ENCODE peak calls at places on chromosomes 13 and 19, in five cellular contexts. One of them, this sample, is unnamed. For H3K9me3 and H3K4me1, the result is how much of the 10 kb centered on the place peaks cover.

GRCh38 chr19:55341191-55342043 is 1.7 kb downstream of the KMT5C start:
- DNase-seq in psoas muscle: peak
- DNase-seq in endodermal cell: peak
- DNase-seq in breast epithelium: peak
- DNase-seq in PC-9: peak
- DNase-seq in this sample: peak

GRCh38 chr19:28184997-28185396 is 1028.0 kb downstream of the UQCRFS1 start:
- DNase-seq in psoas muscle: no peak
- DNase-seq in endodermal cell: no peak
- DNase-seq in breast epithelium: no peak
- DNase-seq in PC-9: no peak
- DNase-seq in this sample: no peak

GRCh38 chr19:38657633-38658222 is 10.3 kb downstream of the ACTN4 start:
- DNase-seq in psoas muscle: no peak
- DNase-seq in endodermal cell: no peak
- DNase-seq in breast epithelium: no peak
- DNase-seq in PC-9: peak
- DNase-seq in this sample: peak

GRCh38 chr13:32415019-32415418 is 12.9 kb downstream of the N4BP2L1 start:
- DNase-seq in psoas muscle: no peak
- DNase-seq in endodermal cell: peak
- DNase-seq in breast epithelium: no peak
- DNase-seq in PC-9: no peak
- DNase-seq in this sample: no peak

GRCh38 chr13:26529441-26529840 is 28.0 kb upstream of the WASF3 start:
- DNase-seq in psoas muscle: no peak
- DNase-seq in endodermal cell: peak
- DNase-seq in breast epithelium: no peak
- DNase-seq in PC-9: peak
- DNase-seq in this sample: peak

GRCh38 chr19:35451278-35452096 is 3.4 kb downstream of the FFAR2 start:
- DNase-seq in psoas muscle: no peak
- DNase-seq in endodermal cell: no peak
- DNase-seq in breast epithelium: no peak
- DNase-seq in PC-9: no peak
- DNase-seq in this sample: no peak

GRCh38 chr13:43934273-43934672 is 54.6 kb downstream of the LACC1 start:
- DNase-seq in psoas muscle: no peak
- DNase-seq in endodermal cell: no peak
- DNase-seq in breast epithelium: no peak
- DNase-seq in PC-9: no peak
- DNase-seq in this sample: no peak

GRCh38 chr13:78241278-78241919 is 322.8 kb upstream of the EDNRB start:
- DNase-seq in psoas muscle: no peak
- DNase-seq in endodermal cell: peak
- DNase-seq in breast epithelium: no peak
- DNase-seq in PC-9: no peak
- DNase-seq in this sample: peak

GRCh38 chr13:40205771-40206240 is 460.6 kb downstream of the FOXO1 start:
- DNase-seq in psoas muscle: no peak
- DNase-seq in endodermal cell: no peak
- DNase-seq in breast epithelium: peak
- DNase-seq in PC-9: no peak
- DNase-seq in this sample: no peak

GRCh38 chr19:41844601-41845000 is at the start of gene LYPD4:
- DNase-seq in psoas muscle: no peak
- DNase-seq in endodermal cell: peak
- DNase-seq in breast epithelium: no peak
- DNase-seq in PC-9: no peak
- DNase-seq in this sample: no peak

GRCh38 chr19:35643255-35644205 is 2.0 kb downstream of the ETV2 start:
- DNase-seq in psoas muscle: peak
- DNase-seq in endodermal cell: peak
- DNase-seq in breast epithelium: peak
- DNase-seq in PC-9: peak
- DNase-seq in this sample: peak

GRCh38 chr13:33838567-33839131 is 20.7 kb downstream of the RFC3 start:
- DNase-seq in psoas muscle: no peak
- DNase-seq in endodermal cell: no peak
- DNase-seq in breast epithelium: no peak
- DNase-seq in PC-9: no peak
- DNase-seq in this sample: no peak

GRCh38 chr13:111203742-111204386 is 88.8 kb downstream of the ARHGEF7 start:
- DNase-seq in psoas muscle: no peak
- DNase-seq in endodermal cell: no peak
- DNase-seq in breast epithelium: no peak
- DNase-seq in PC-9: no peak
- DNase-seq in this sample: no peak

GRCh38 chr13:111201304-111201940 is 86.3 kb downstream of the ARHGEF7 start:
- DNase-seq in psoas muscle: no peak
- DNase-seq in endodermal cell: no peak
- DNase-seq in breast epithelium: no peak
- DNase-seq in PC-9: no peak
- DNase-seq in this sample: no peak

GRCh38 chr13:111204438-111205177 is 89.5 kb downstream of the ARHGEF7 start:
- DNase-seq in psoas muscle: peak
- DNase-seq in endodermal cell: peak
- DNase-seq in breast epithelium: no peak
- DNase-seq in PC-9: no peak
- DNase-seq in this sample: no peak

GRCh38 chr13:111202745-111203144 is 87.6 kb downstream of the ARHGEF7 start:
- DNase-seq in psoas muscle: no peak
- DNase-seq in endodermal cell: no peak
- DNase-seq in breast epithelium: no peak
- DNase-seq in PC-9: no peak
- DNase-seq in this sample: peak

DNA sequence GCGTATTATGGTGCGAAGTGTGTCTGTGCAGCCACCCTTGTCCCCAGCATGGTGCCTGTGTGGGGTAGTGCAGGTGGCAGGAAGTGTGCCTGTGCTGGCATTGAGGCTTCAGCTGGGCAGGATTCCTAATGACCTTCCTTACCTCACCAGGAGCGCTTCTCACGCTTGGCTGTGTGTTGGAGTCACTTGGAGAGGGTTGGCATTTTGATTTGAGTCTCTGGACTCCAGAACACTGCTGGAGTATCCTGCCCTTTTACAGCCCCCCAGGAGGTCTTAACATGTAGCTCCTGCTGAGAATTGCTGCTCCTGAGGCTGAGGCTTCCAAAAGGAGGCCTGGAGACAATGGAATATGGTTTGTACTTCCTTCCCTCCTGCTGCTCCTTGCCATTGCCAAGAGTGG is 87.0 kb downstream of the ARHGEF7 start:
- DNase-seq in psoas muscle: no peak
- DNase-seq in endodermal cell: peak
- DNase-seq in breast epithelium: no peak
- DNase-seq in PC-9: no peak
- DNase-seq in this sample: no peak
- H3K9me3 ChIP-seq in psoas muscle: under half
- H3K9me3 ChIP-seq in endodermal cell: under half
- H3K9me3 ChIP-seq in breast epithelium: under half
- H3K9me3 ChIP-seq in PC-9: under half
- H3K9me3 ChIP-seq in this sample: under half

GRCh38 chr13:28613562-28613961 is 45.4 kb upstream of the POMP start:
- DNase-seq in psoas muscle: no peak
- DNase-seq in endodermal cell: no peak
- DNase-seq in breast epithelium: no peak
- DNase-seq in PC-9: no peak
- DNase-seq in this sample: no peak
- H3K4me1 ChIP-seq in psoas muscle: under half
- H3K4me1 ChIP-seq in endodermal cell: under half
- H3K4me1 ChIP-seq in breast epithelium: under half
- H3K4me1 ChIP-seq in PC-9: under half
- H3K4me1 ChIP-seq in this sample: under half

GRCh38 chr13:100440756-100441421 is 147.7 kb downstream of the GGACT start:
- DNase-seq in psoas muscle: no peak
- DNase-seq in endodermal cell: no peak
- DNase-seq in breast epithelium: no peak
- DNase-seq in PC-9: peak
- DNase-seq in this sample: peak
- H3K27ac ChIP-seq in psoas muscle: no peak
- H3K27ac ChIP-seq in endodermal cell: peak
- H3K27ac ChIP-seq in breast epithelium: no peak
- H3K27ac ChIP-seq in PC-9: no peak
- H3K27ac ChIP-seq in this sample: no peak

DNA sequence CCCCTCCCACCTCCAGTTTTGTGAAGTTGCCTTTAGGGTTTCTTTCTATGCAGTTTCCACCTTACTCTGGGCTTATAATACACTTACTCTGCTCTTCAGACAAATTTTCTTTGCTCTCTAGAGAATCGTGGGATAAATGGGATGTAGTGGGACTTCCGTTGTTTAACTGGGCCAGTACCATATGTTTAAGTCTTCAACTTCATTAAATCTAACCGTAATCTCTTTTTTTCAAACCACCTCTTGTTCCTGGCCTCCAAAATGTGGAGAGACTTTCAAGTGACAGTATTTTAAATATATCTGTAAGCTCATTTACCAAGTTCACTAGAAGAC is 23.9 kb downstream of the IPO5 start:
- DNase-seq in psoas muscle: no peak
- DNase-seq in endodermal cell: no peak
- DNase-seq in breast epithelium: no peak
- DNase-seq in PC-9: no peak
- DNase-seq in this sample: no peak
- H3K9me3 ChIP-seq in psoas muscle: under half
- H3K9me3 ChIP-seq in endodermal cell: under half
- H3K9me3 ChIP-seq in breast epithelium: under half
- H3K9me3 ChIP-seq in PC-9: under half
- H3K9me3 ChIP-seq in this sample: under half

DNA sequence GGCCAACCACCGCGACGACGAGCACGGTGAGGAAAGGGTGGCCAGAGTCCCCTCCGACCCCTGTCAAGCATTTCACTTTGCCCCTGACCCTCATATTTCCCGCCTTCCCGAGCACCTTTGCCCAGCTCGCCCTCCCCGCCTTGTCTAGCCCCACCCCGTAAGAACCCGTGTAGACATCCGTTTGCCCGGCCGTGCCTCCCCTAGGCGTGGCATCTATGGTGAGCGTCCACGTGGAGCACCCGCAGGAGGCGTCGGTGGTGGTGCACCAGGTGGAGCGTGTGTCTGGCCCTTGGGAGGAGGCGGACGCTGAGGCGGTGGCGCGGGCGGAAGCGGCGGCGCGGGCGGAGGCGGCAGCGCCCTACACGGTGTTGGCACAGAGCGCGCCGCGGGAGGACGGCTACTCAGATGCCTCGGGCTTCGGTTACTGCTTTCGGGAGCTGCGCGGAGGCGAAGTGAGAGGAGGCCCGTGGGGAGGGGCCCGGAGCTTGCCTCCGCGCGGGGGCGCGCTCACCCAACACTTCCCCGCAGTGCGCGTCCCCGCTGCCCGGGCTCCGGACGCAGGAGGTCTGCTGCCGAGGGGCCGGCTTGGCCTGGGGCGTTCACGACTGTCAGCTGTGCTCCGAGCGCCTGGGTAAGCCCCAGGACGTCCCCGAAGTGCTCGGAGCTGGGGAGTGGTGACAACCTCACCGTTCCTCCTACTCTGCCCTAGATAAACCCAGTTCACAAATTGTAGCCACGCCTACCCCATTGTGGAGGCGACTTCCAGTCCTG is 4.2 kb downstream of the LTBP4 start:
- DNase-seq in psoas muscle: peak
- DNase-seq in endodermal cell: peak
- DNase-seq in breast epithelium: peak
- DNase-seq in PC-9: peak
- DNase-seq in this sample: peak
- H3K4me1 ChIP-seq in psoas muscle: under half
- H3K4me1 ChIP-seq in endodermal cell: under half
- H3K4me1 ChIP-seq in breast epithelium: under half
- H3K4me1 ChIP-seq in PC-9: under half
- H3K4me1 ChIP-seq in this sample: half or more

GRCh38 chr19:14006085-14006765 is at the start of gene RFX1:
- DNase-seq in psoas muscle: peak
- DNase-seq in endodermal cell: peak
- DNase-seq in breast epithelium: peak
- DNase-seq in PC-9: peak
- DNase-seq in this sample: peak
- H3K27ac ChIP-seq in psoas muscle: peak
- H3K27ac ChIP-seq in endodermal cell: peak
- H3K27ac ChIP-seq in breast epithelium: peak
- H3K27ac ChIP-seq in PC-9: peak
- H3K27ac ChIP-seq in this sample: peak